ENCODE peak calls at places on chromosomes 5 and 9, in nine cellular contexts. U is GM23248, P is AG08395, A is WTC11, C is myocyte, D is T-helper 1 cell, J is PC-3, Z is AG09309, H is MM.1S. E is an unnamed sample.

GRCh38 chr5:15013654-15014463 is 142.3 kb upstream of the ANKH start:
- DNase-seq in U (peak; percentile 79), P (peak; percentile 63), A (no peak), C (peak; percentile 78), D (no peak), J (peak; percentile 93), Z (peak; percentile 52), H (peak; percentile 43), E (peak; percentile 19)

GRCh38 chr5:180141068-180141660 is 67.8 kb downstream of the RASGEF1C start:
- DNase-seq in U (no peak), P (no peak), A (no peak), C (no peak), D (no peak), J (no peak), Z (no peak), H (no peak), E (no peak)

GRCh38 chr5:31335456-31335855 is 142.0 kb downstream of the CDH6 start:
- DNase-seq in U (no peak), P (no peak), A (no peak), C (no peak), D (no peak), J (no peak), Z (no peak), H (no peak), E (no peak)

GRCh38 chr9:112048924-112049785 is 125.9 kb downstream of the SUSD1 start:
- DNase-seq in U (peak; percentile 85), P (peak; percentile 63), A (no peak), C (peak; percentile 76), D (no peak), J (no peak), Z (peak; percentile 83), H (no peak), E (no peak)

GRCh38 chr5:41115281-41115680 is 44.1 kb upstream of the MROH2B start:
- DNase-seq in U (peak; percentile 90), P (no peak), A (no peak), C (no peak), D (no peak), J (peak; percentile 51), Z (peak; percentile 41), H (no peak), E (no peak)

GRCh38 chr9:87119328-87119881 is 172.1 kb upstream of the GAS1 start:
- DNase-seq in U (peak; percentile 77), P (peak; percentile 75), A (no peak), C (peak; percentile 73), D (no peak), J (peak; percentile 3), Z (peak; percentile 60), H (no peak), E (no peak)

GRCh38 chr9:81032831-81033230 is 656.5 kb downstream of the TLE1 start:
- DNase-seq in U (peak; percentile 9), P (no peak), A (no peak), C (peak; percentile 34), D (no peak), J (no peak), Z (no peak), H (no peak), E (no peak)

GRCh38 chr9:83937861-83938455 is 16.7 kb upstream of the KIF27 start:
- DNase-seq in U (peak; percentile 74), P (peak; percentile 72), A (no peak), C (peak; percentile 74), D (no peak), J (peak; percentile 87), Z (no peak), H (peak; percentile 75), E (no peak)

GRCh38 chr5:132003170-132003744 is 8.2 kb downstream of the ACSL6 start:
- DNase-seq in U (peak; percentile 26), P (no peak), A (peak; percentile 68), C (peak; percentile 62), D (no peak), J (no peak), Z (no peak), H (no peak), E (peak; percentile 59)

GRCh38 chr5:37198842-37199241 is 50.3 kb downstream of the CPLANE1 start:
- DNase-seq in U (peak; percentile 15), P (no peak), A (no peak), C (no peak), D (no peak), J (no peak), Z (no peak), H (no peak), E (no peak)

GRCh38 chr5:151667083-151667482 is 19.6 kb downstream of the SPARC start:
- DNase-seq in U (no peak), P (no peak), A (no peak), C (peak; percentile 10), D (no peak), J (no peak), Z (no peak), H (no peak), E (no peak)

GRCh38 chr5:64166201-64166959 is 737 bp downstream of the RNF180 start:
- DNase-seq in U (no peak), P (no peak), A (no peak), C (no peak), D (no peak), J (peak; percentile 34), Z (no peak), H (no peak), E (peak; percentile 42)

GRCh38 chr5:36414869-36415282 is 113.2 kb upstream of the RANBP3L start:
- DNase-seq in U (peak; percentile 82), P (peak; percentile 49), A (no peak), C (peak; percentile 70), D (no peak), J (peak; percentile 88), Z (peak; percentile 35), H (peak; percentile 37), E (peak; percentile 21)

GRCh38 chr9:131965841-131966240 is 113.8 kb downstream of the MED27 start:
- DNase-seq in U (no peak), P (no peak), A (no peak), C (no peak), D (no peak), J (no peak), Z (no peak), H (no peak), E (no peak)

GRCh38 chr9:99822096-99822595 is 461 bp downstream of the NR4A3 start:
- DNase-seq in U (peak; percentile 74), P (peak; percentile 41), A (no peak), C (peak; percentile 49), D (no peak), J (no peak), Z (no peak), H (peak; percentile 32), E (no peak)

GRCh38 chr5:102450313-102450990 is 48.3 kb downstream of the SLCO6A1 start:
- DNase-seq in U (peak; percentile 23), P (no peak), A (peak; percentile 21), C (no peak), D (no peak), J (peak; percentile 72), Z (no peak), H (peak; percentile 44), E (no peak)

GRCh38 chr9:28318515-28318914 is 745.2 kb upstream of the C9orf72 start:
- DNase-seq in U (no peak), P (no peak), A (no peak), C (no peak), D (no peak), J (no peak), Z (no peak), H (no peak), E (no peak)